ENCODE peak calls at places on chromosome 10, in seven cellular contexts. S is NCI-H524; U is NCI-H1105; E is non-pigmented ciliary epithelial cell; Y is activated naive CD8-positive, alpha-beta T cell treated with anti-CD3 and anti-CD28 coated beads, Interleukin-2, amount 50 U/mL, for 24 hours; A is M059J; K is AML-193. Z is an unnamed sample.

GRCh38 chr10:3213758-3214545 is 41.4 kb upstream of the PITRM1 start:
- DNase-seq in E (no peak), A (no peak), K (no peak), Y (no peak), S (no peak), U (no peak), Z (no peak)

GRCh38 chr10:17906002-17906401 is 45.7 kb upstream of the SLC39A12 start:
- DNase-seq in U (no peak), A (no peak), K (no peak), S (no peak), Y (no peak), E (no peak), Z (no peak)

GRCh38 chr10:83248232-83248631 is 891.1 kb upstream of the GHITM start:
- DNase-seq in S (no peak), A (no peak), Y (no peak), K (no peak), E (no peak), U (no peak), Z (no peak)

GRCh38 chr10:51014680-51015425 is 59.4 kb upstream of the PRKG1 start:
- DNase-seq in U (no peak), A (peak), Y (no peak), S (no peak), E (no peak), K (no peak), Z (no peak)

GRCh38 chr10:110214380-110214826 is 7.0 kb downstream of the MXI1 start:
- DNase-seq in U (no peak), A (peak), K (peak), S (no peak), Y (no peak), E (no peak), Z (no peak)

GRCh38 chr10:49001861-49002675 is 62.4 kb upstream of the LRRC18 start:
- DNase-seq in S (no peak), A (no peak), K (no peak), Y (no peak), E (no peak), U (peak), Z (no peak)

GRCh38 chr10:29668628-29669027 is 33.9 kb upstream of the SVIL start:
- DNase-seq in E (no peak), K (no peak), Y (no peak), S (no peak), A (no peak), U (no peak), Z (no peak)

GRCh38 chr10:74792726-74793125 is 33.7 kb upstream of the KAT6B start:
- DNase-seq in S (no peak), K (no peak), E (no peak), A (no peak), Y (no peak), U (no peak), Z (no peak)

GRCh38 chr10:18737236-18737635 is 78.0 kb downstream of the ARL5B start:
- DNase-seq in U (no peak), S (no peak), E (peak), K (no peak), Y (no peak), A (peak), Z (no peak)

GRCh38 chr10:129970404-129971364 is 6.6 kb upstream of the EBF3 start:
- DNase-seq in E (no peak), A (no peak), Y (no peak), S (no peak), U (no peak), K (no peak), Z (no peak)

GRCh38 chr10:15201589-15202300 is 33.3 kb upstream of the NMT2 start:
- DNase-seq in S (no peak), E (peak), K (no peak), A (peak), Y (no peak), U (no peak), Z (no peak)

GRCh38 chr10:130957423-130957822 is 354.1 kb downstream of the TCERG1L start:
- DNase-seq in U (no peak), Y (no peak), K (no peak), A (no peak), S (no peak), E (no peak), Z (no peak)

GRCh38 chr10:102813734-102814455 is 23.3 kb downstream of the CYP17A1 start:
- DNase-seq in A (peak), K (no peak), U (no peak), S (no peak), Y (no peak), E (no peak), Z (no peak)

GRCh38 chr10:77493851-77494788 is 143.5 kb downstream of the KCNMA1 start:
- DNase-seq in U (peak), A (peak), S (no peak), Y (no peak), K (no peak), E (no peak), Z (peak)

GRCh38 chr10:58070964-58071363 is 196.7 kb downstream of the IPMK start:
- DNase-seq in K (no peak), S (no peak), Y (no peak), A (no peak), U (no peak), E (no peak), Z (no peak)

GRCh38 chr10:76732306-76732705 is 905.3 kb downstream of the KCNMA1 start:
- DNase-seq in Y (no peak), K (no peak), S (no peak), A (no peak), U (no peak), E (no peak), Z (no peak)

GRCh38 chr10:5155951-5156350 is 29.0 kb downstream of the AKR1C8 start:
- DNase-seq in U (no peak), S (no peak), Y (no peak), E (no peak), A (no peak), K (no peak), Z (no peak)

GRCh38 chr10:101567165-101568006 is 20.7 kb downstream of the POLL start:
- DNase-seq in Y (no peak), A (no peak), S (no peak), E (no peak), U (no peak), K (no peak), Z (no peak)

GRCh38 chr10:12927896-12928295 is 73.6 kb downstream of the CCDC3 start:
- DNase-seq in S (no peak), A (no peak), U (no peak), K (no peak), E (no peak), Y (no peak), Z (no peak)

GRCh38 chr10:56269181-56269580 is 91.9 kb downstream of the ZWINT start:
- DNase-seq in K (no peak), S (no peak), E (no peak), U (peak), A (no peak), Y (no peak), Z (no peak)

GRCh38 chr10:76352300-76352699 is 920.9 kb downstream of the LRMDA start:
- DNase-seq in U (no peak), Y (no peak), K (no peak), E (peak), S (no peak), A (peak), Z (no peak)

GRCh38 chr10:78899996-78900714 is 168.6 kb upstream of the ZMIZ1 start:
- DNase-seq in A (no peak), U (no peak), E (no peak), S (no peak), K (no peak), Y (no peak), Z (no peak)